ENCODE peak calls at places on chromosomes 3 and 15, in ten cellular contexts. H, Z, P, U, K, M, N, V, Y and S are unnamed samples. For H3K4me1, the result is how much of the 10 kb centered on the place peaks cover.

GRCh38 chr15:74958320-74958907 is 1.8 kb upstream of the RPP25 start:
- DNase-seq in K (no peak), H (peak), M (peak), V (peak), N (peak), U (peak), Y (no peak), Z (peak), P (peak), S (no peak)

GRCh38 chr3:117252208-117252607 is 542.6 kb downstream of the TUSC7 start:
- DNase-seq in U (no peak), H (no peak), Z (no peak), Y (no peak), M (no peak), V (peak), N (peak), P (no peak), K (no peak), S (no peak)

GRCh38 chr15:66484539-66485112 is 12.9 kb downstream of the SNAPC5 start:
- DNase-seq in V (no peak), M (no peak), N (no peak), K (no peak), U (no peak), Y (no peak), Z (no peak), H (no peak), P (no peak), S (no peak)

GRCh38 chr3:99859855-99860254 is 42.2 kb downstream of the CMSS1 start:
- DNase-seq in Z (no peak), M (no peak), H (no peak), P (no peak), N (peak), K (no peak), U (no peak), V (peak), Y (no peak), S (no peak)

GRCh38 chr15:99440551-99441426 is 125.0 kb upstream of the MEF2A start:
- DNase-seq in M (peak), V (no peak), N (no peak), Z (peak), Y (no peak), H (peak), K (no peak), U (peak), P (no peak), S (no peak)

GRCh38 chr3:175386630-175387029 is 527.5 kb downstream of the NAALADL2 start:
- DNase-seq in Z (no peak), M (no peak), U (no peak), Y (no peak), H (no peak), V (peak), K (no peak), N (no peak), P (no peak), S (no peak)

GRCh38 chr3:192916455-192917257 is 1.0 kb downstream of the MB21D2 start:
- DNase-seq in Y (no peak), V (peak), K (no peak), M (peak), N (peak), U (peak), H (peak), Z (peak), P (peak), S (no peak)

GRCh38 chr15:79357566-79357965 is 46.7 kb downstream of the TMED3 start:
- DNase-seq in P (no peak), K (no peak), U (no peak), V (no peak), H (no peak), M (no peak), N (no peak), Z (no peak), Y (no peak), S (no peak)

GRCh38 chr3:71978150-71978721 is 193.3 kb upstream of the PROK2 start:
- DNase-seq in M (no peak), Z (no peak), P (no peak), N (no peak), V (no peak), Y (no peak), K (no peak), H (no peak), U (no peak), S (no peak)

GRCh38 chr3:127889461-127889863 is 25.6 kb upstream of the KBTBD12 start:
- DNase-seq in M (no peak), P (no peak), K (no peak), U (no peak), V (peak), N (no peak), H (no peak), Z (no peak), Y (no peak), S (no peak)

GRCh38 chr3:24388159-24388558 is 106.5 kb downstream of the THRB start:
- DNase-seq in K (no peak), M (no peak), N (no peak), Z (no peak), P (no peak), Y (no peak), U (no peak), V (no peak), H (no peak), S (no peak)

GRCh38 chr15:63599401-63600000 is 2.3 kb downstream of the FBXL22 start:
- DNase-seq in V (peak), Z (peak), H (peak), P (peak), U (no peak), N (peak), M (peak), K (peak), Y (peak), S (no peak)

GRCh38 chr3:106819445-106819844 is 557.8 kb upstream of the CCDC54 start:
- DNase-seq in H (no peak), Z (no peak), M (no peak), V (no peak), Y (no peak), K (no peak), P (no peak), U (no peak), N (no peak), S (no peak)

GRCh38 chr3:172321035-172321434 is 127.2 kb downstream of the GHSR start:
- DNase-seq in H (no peak), Z (no peak), U (no peak), V (peak), K (no peak), Y (no peak), M (no peak), N (no peak), P (no peak), S (no peak)

GRCh38 chr3:26624209-26624775 is 1.7 kb downstream of the LRRC3B start:
- DNase-seq in K (no peak), H (no peak), V (no peak), M (no peak), Y (no peak), P (no peak), N (peak), U (no peak), Z (no peak), S (no peak)

GRCh38 chr3:48402281-48402732 is 27.6 kb downstream of the PLXNB1 start:
- DNase-seq in N (no peak), Z (peak), Y (no peak), V (peak), K (no peak), U (peak), H (peak), P (peak), M (peak), S (peak)

GRCh38 chr3:158789592-158789991 is 12.3 kb upstream of the MFSD1 start:
- DNase-seq in U (no peak), V (peak), N (peak), H (no peak), P (no peak), Z (no peak), K (no peak), M (peak), Y (peak), S (no peak)

GRCh38 chr3:60303160-60303559 is 948.1 kb downstream of the FHIT start:
- DNase-seq in N (no peak), P (no peak), H (no peak), Z (no peak), M (no peak), V (peak), Y (no peak), K (no peak), U (no peak), S (no peak)

GRCh38 chr15:76942331-76942730 is 10.8 kb downstream of the RCN2 start:
- DNase-seq in K (no peak), H (no peak), V (no peak), P (no peak), M (no peak), Z (no peak), N (no peak), U (no peak), Y (no peak), S (no peak)

GRCh38 chr15:60647246-60647645 is 168.3 kb upstream of the ICE2 start:
- DNase-seq in Y (no peak), K (no peak), H (no peak), Z (no peak), U (no peak), N (no peak), M (no peak), P (no peak), V (no peak), S (no peak)

GRCh38 chr15:49720221-49720620 is 99.4 kb downstream of the DTWD1 start:
- DNase-seq in K (no peak), N (no peak), Y (no peak), U (no peak), V (no peak), H (no peak), P (no peak), M (no peak), Z (no peak), S (no peak)

GRCh38 chr3:190032924-190033323 is 87.8 kb downstream of the P3H2 start:
- DNase-seq in V (no peak), H (no peak), K (no peak), Y (no peak), U (no peak), N (no peak), P (no peak), M (no peak), Z (no peak), S (no peak)
- TF ChIP-seq CTCF in V (no peak), H (no peak), K (no peak), Y (no peak), U (no peak), N (no peak), P (no peak), M (no peak), Z (no peak), S (no peak)

GRCh38 chr15:38878946-38879345 is 314.3 kb upstream of the RASGRP1 start:
- DNase-seq in K (no peak), Z (no peak), P (no peak), H (no peak), Y (no peak), M (no peak), U (no peak), N (no peak), V (no peak), S (no peak)

GRCh38 chr15:38879909-38880471 is 315.4 kb upstream of the RASGRP1 start:
- DNase-seq in N (no peak), V (peak), K (no peak), P (peak), Z (peak), U (peak), H (no peak), M (peak), Y (no peak), S (no peak)

GRCh38 chr15:38885001-38885400 is 320.4 kb upstream of the RASGRP1 start:
- DNase-seq in P (no peak), Z (no peak), K (no peak), V (peak), M (no peak), U (no peak), Y (no peak), N (no peak), H (no peak), S (no peak)

GRCh38 chr15:38883987-38884386 is 319.4 kb upstream of the RASGRP1 start:
- DNase-seq in U (no peak), H (no peak), Y (no peak), Z (no peak), K (no peak), M (no peak), N (no peak), V (peak), P (no peak), S (no peak)

GRCh38 chr15:38882226-38882625 is 317.6 kb upstream of the RASGRP1 start:
- DNase-seq in P (no peak), N (no peak), Y (no peak), Z (no peak), H (no peak), V (no peak), M (no peak), K (no peak), U (no peak), S (no peak)
- H3K4me1 ChIP-seq in P (under half), N (under half), Y (under half), Z (under half), H (under half), V (under half), M (under half), K (under half), U (under half), S (under half)

DNA sequence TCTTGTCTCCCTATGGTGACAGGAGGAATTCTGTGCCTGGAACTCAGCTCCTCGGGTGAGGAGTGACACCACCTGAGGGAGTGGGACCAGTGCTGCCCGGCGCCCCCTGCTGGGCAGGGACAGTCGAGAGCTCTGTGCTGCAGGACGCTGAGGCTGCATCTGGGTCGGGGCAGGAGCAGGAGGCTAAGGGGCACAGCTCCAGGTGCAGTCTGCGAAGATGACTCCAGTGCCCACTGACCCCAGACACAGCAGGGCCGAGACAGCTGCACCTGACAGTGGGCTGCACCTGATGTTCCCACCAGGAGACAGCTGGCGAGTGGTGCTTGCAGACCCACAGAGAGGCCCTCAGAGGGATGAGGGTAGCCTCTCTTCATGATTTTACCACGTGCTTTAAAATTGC is 152.9 kb downstream of the ATP10A start:
- DNase-seq in M (peak), P (no peak), Y (no peak), H (peak), U (no peak), N (peak), Z (peak), V (peak), K (peak), S (no peak)
- TF ChIP-seq CTCF in M (peak), P (peak), Y (peak), H (peak), U (peak), N (peak), Z (peak), V (peak), K (peak), S (peak)

GRCh38 chr15:89096664-89097063 is 8.4 kb downstream of the ABHD2 start:
- DNase-seq in Z (no peak), M (no peak), N (no peak), H (peak), Y (no peak), U (no peak), V (no peak), K (no peak), P (no peak), S (no peak)

GRCh38 chr15:89097313-89097712 is 9.1 kb downstream of the ABHD2 start:
- DNase-seq in P (no peak), K (no peak), Y (no peak), U (no peak), V (no peak), M (no peak), Z (no peak), H (no peak), N (no peak), S (no peak)

GRCh38 chr15:89093509-89093908 is 5.3 kb downstream of the ABHD2 start:
- DNase-seq in Z (no peak), P (no peak), V (no peak), Y (no peak), N (no peak), K (no peak), M (no peak), U (no peak), H (no peak), S (no peak)

GRCh38 chr15:89095556-89095955 is 7.3 kb downstream of the ABHD2 start:
- DNase-seq in V (no peak), M (no peak), H (no peak), U (no peak), Y (no peak), Z (no peak), P (no peak), N (no peak), K (no peak), S (no peak)

DNA sequence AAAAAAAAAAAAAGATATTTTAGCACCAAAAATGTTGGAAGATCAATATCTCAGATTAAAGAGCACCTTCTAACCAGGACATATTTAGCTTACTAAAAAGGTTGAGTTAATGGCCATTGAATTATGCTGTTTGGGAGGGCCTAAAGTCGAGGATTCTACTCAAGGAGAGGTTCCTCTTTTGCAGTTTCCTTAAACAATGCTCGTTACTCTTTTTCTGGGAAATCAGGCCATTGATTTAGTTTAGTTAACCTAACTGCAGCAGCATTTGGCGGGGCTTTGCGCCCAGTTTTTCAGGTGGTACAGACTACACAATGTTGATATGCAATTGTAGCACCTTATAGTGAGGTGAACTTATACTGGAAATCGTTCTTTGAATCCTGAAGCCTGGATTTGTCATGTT is 6.8 kb downstream of the ABHD2 start:
- DNase-seq in P (no peak), Z (no peak), H (no peak), Y (no peak), K (no peak), N (no peak), U (no peak), V (no peak), M (no peak), S (no peak)
- H3K4me1 ChIP-seq in P (half or more), Z (under half), H (half or more), Y (under half), K (under half), N (under half), U (under half), V (under half), M (under half), S (half or more)

GRCh38 chr3:35663471-35663870 is 24.1 kb downstream of the ARPP21 start:
- DNase-seq in P (no peak), Y (no peak), U (no peak), N (no peak), V (no peak), H (no peak), K (no peak), M (no peak), Z (no peak), S (no peak)

GRCh38 chr3:35664460-35664919 is 25.2 kb downstream of the ARPP21 start:
- DNase-seq in Y (no peak), U (no peak), N (peak), V (peak), M (peak), K (no peak), H (peak), P (peak), Z (no peak), S (no peak)

GRCh38 chr3:35654471-35654870 is 15.1 kb downstream of the ARPP21 start:
- DNase-seq in Z (no peak), Y (no peak), V (no peak), N (no peak), U (no peak), H (no peak), K (no peak), P (no peak), M (no peak), S (no peak)

GRCh38 chr3:35665390-35666055 is 26.2 kb downstream of the ARPP21 start:
- DNase-seq in Y (no peak), P (no peak), N (no peak), U (no peak), Z (no peak), M (no peak), V (no peak), H (no peak), K (no peak), S (no peak)

DNA sequence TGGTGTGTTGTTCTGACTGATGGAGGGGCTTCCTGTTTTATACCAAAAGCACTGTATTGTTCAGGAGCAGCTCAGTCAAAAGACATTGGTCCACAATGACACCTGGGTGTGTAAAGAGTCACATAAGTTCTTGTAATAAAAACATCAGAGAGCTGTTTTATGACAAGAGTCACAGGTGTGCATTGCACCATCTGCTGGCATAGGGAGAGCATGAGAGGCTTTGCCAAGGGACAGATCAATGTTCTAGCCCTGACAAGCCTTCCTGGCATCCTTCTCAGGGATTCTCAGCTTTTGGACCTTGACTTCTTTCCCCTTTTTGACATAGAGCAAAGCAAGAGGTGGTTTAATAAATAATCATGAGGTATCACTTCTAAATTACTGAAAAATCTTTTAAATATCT is 20.5 kb downstream of the ARPP21 start:
- DNase-seq in V (no peak), Z (no peak), U (no peak), Y (peak), K (no peak), P (no peak), H (no peak), N (peak), M (peak), S (no peak)
- TF ChIP-seq CTCF in V (no peak), Z (no peak), U (no peak), Y (peak), K (no peak), P (no peak), H (peak), N (peak), M (no peak), S (no peak)